ENCODE peak calls at places on chromosome 6, in eight cellular contexts. K is CD8-positive, alpha-beta T cell; A is substantia nigra; M is heart right ventricle; Y is tibial artery; J is trophoblast cell; S is pancreas; Q is heart left ventricle. R is an unnamed sample.

GRCh38 chr6:168277274-168277669 is 42.3 kb downstream of the DACT2 start:
- DNase-seq in Q (no peak), S (peak), K (no peak), M (no peak), Y (peak), J (no peak), A (no peak), R (no peak)

GRCh38 chr6:121285041-121285440 is 49.2 kb downstream of the TBC1D32 start:
- DNase-seq in J (no peak), K (no peak), Q (no peak), S (no peak), Y (no peak), A (no peak), M (no peak), R (no peak)

GRCh38 chr6:4805553-4806307 is 29.5 kb downstream of the CDYL start:
- DNase-seq in A (peak), Y (peak), K (no peak), J (peak), M (peak), S (peak), Q (peak), R (no peak)

GRCh38 chr6:119653329-119653728 is 303.8 kb upstream of the MAN1A1 start:
- DNase-seq in S (no peak), Y (no peak), K (no peak), J (no peak), Q (no peak), M (no peak), A (no peak), R (no peak)

GRCh38 chr6:17300637-17301036 is 19.5 kb downstream of the RBM24 start:
- DNase-seq in M (no peak), Y (no peak), A (no peak), S (no peak), Q (no peak), K (no peak), J (no peak), R (no peak)

GRCh38 chr6:25789475-25789874 is 34.9 kb downstream of the SLC17A4 start:
- DNase-seq in K (no peak), S (no peak), M (no peak), Y (no peak), Q (no peak), J (no peak), A (no peak), R (no peak)

GRCh38 chr6:82057846-82058554 is 189.5 kb downstream of the IBTK start:
- DNase-seq in Q (no peak), M (no peak), S (peak), K (no peak), J (no peak), Y (no peak), A (no peak), R (no peak)

GRCh38 chr6:155701342-155701741 is 245.7 kb upstream of the NOX3 start:
- DNase-seq in Q (no peak), Y (no peak), M (no peak), J (no peak), K (no peak), S (no peak), A (no peak), R (no peak)

GRCh38 chr6:32108094-32108627 is 977 bp downstream of the TNXB start:
- DNase-seq in Y (peak), Q (peak), J (no peak), A (no peak), K (no peak), M (peak), S (peak), R (no peak)

GRCh38 chr6:154370545-154370944 is 13.9 kb upstream of the IPCEF1 start:
- DNase-seq in Y (no peak), Q (no peak), A (peak), S (no peak), K (no peak), M (peak), J (peak), R (no peak)

GRCh38 chr6:52126231-52126630 is 38.8 kb upstream of the PKHD1 start:
- DNase-seq in Q (no peak), A (no peak), Y (no peak), M (no peak), J (peak), S (no peak), K (no peak), R (no peak)

GRCh38 chr6:52124126-52125121 is 37.0 kb upstream of the PKHD1 start:
- DNase-seq in Y (no peak), S (no peak), Q (no peak), J (no peak), M (no peak), A (no peak), K (no peak), R (no peak)

GRCh38 chr6:52125572-52125971 is 38.2 kb upstream of the PKHD1 start:
- DNase-seq in M (no peak), A (no peak), Q (no peak), K (no peak), J (no peak), S (no peak), Y (no peak), R (no peak)

GRCh38 chr6:52125139-52125538 is 37.7 kb upstream of the PKHD1 start:
- DNase-seq in S (no peak), A (no peak), K (no peak), J (no peak), Y (no peak), Q (no peak), M (no peak), R (no peak)

GRCh38 chr6:52123234-52123633 is 35.8 kb upstream of the PKHD1 start:
- DNase-seq in J (no peak), Y (no peak), M (no peak), K (no peak), Q (no peak), S (no peak), A (no peak), R (no peak)
- H3K27ac ChIP-seq in J (no peak), Y (no peak), M (no peak), K (no peak), Q (no peak), S (peak), A (no peak), R (no peak)

GRCh38 chr6:45556828-45557227 is 179.1 kb upstream of the SUPT3H start:
- DNase-seq in Q (no peak), Y (no peak), M (no peak), S (no peak), J (no peak), A (no peak), K (no peak), R (no peak)
- H3K27ac ChIP-seq in Q (no peak), Y (peak), M (no peak), S (no peak), J (no peak), A (no peak), K (no peak), R (no peak)

DNA sequence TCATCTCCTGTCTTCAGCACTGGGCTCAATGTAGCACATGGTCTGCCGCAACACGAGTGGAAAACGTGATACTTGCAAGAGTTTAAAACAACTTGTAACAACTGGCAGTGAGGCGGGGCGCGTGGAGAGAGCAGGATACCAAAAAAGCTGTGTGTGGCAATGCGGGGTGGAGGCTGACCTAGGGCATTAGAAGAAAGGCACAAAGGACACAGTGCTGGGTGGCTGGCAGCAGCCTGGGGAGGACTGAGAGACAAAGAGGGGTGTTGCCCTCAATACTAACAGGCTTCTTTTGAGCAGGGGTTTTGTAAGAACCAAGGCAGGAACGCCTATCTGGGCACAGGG is 1.5 kb upstream of the GFOD1 start:
- DNase-seq in Y (no peak), A (no peak), S (no peak), Q (peak), J (no peak), K (no peak), M (no peak), R (no peak)
- H3K27ac ChIP-seq in Y (peak), A (no peak), S (no peak), Q (peak), J (no peak), K (no peak), M (no peak), R (no peak)

DNA sequence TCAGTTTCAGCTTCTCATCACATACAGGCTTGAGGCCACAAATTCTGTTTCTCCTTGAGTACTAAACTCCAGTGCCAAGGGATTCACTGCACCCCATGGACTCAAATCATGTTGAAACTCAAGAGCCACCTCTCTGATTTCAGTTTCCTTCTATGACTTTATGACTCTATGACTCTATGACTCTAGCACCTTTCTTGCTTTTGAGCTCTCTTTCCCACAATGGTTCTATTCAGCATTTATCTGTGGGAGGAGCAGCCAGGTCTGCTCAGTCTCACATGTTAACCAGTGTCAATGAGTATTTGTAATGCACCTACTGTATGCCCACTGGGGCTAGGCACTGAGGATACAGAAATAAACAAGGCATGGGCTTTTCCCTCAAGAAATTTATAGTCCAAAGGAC is 14.6 kb upstream of the SLC22A2 start:
- DNase-seq in M (no peak), Q (no peak), S (no peak), J (no peak), Y (no peak), K (no peak), A (no peak), R (no peak)
- H3K27ac ChIP-seq in M (no peak), Q (no peak), S (no peak), J (no peak), Y (no peak), K (no peak), A (no peak), R (no peak)

GRCh38 chr6:36580184-36580526 is 14.0 kb upstream of the SRSF3 start:
- DNase-seq in Y (peak), S (no peak), Q (no peak), A (no peak), K (no peak), M (no peak), J (peak), R (no peak)
- H3K27ac ChIP-seq in Y (peak), S (peak), Q (peak), A (no peak), K (no peak), M (no peak), J (peak), R (no peak)

R was measured in thoracic aorta.